ENCODE peak calls at places on chromosomes 3 and 15, in five cellular contexts. One of them, this sample, is unnamed.

GRCh38 chr3:29759443-29760033 is 478.7 kb downstream of the RBMS3 start:
- DNase-seq in right cardiac atrium: peak
- DNase-seq in adipocyte: peak
- DNase-seq in cardiac muscle cell: peak
- DNase-seq in WERI-Rb-1: no peak
- DNase-seq in this sample: peak

GRCh38 chr15:90007089-90007487 is 6.0 kb downstream of the ZNF710 start:
- DNase-seq in right cardiac atrium: no peak
- DNase-seq in adipocyte: no peak
- DNase-seq in cardiac muscle cell: no peak
- DNase-seq in WERI-Rb-1: no peak
- DNase-seq in this sample: no peak

GRCh38 chr15:44087578-44088190 is 107.4 kb downstream of the FRMD5 start:
- DNase-seq in right cardiac atrium: no peak
- DNase-seq in adipocyte: peak
- DNase-seq in cardiac muscle cell: peak
- DNase-seq in WERI-Rb-1: no peak
- DNase-seq in this sample: peak

GRCh38 chr3:138845771-138846173 is 11.0 kb upstream of the PIK3CB start:
- DNase-seq in right cardiac atrium: no peak
- DNase-seq in adipocyte: no peak
- DNase-seq in cardiac muscle cell: peak
- DNase-seq in WERI-Rb-1: no peak
- DNase-seq in this sample: no peak

GRCh38 chr3:73727117-73727802 is 102.5 kb upstream of the PDZRN3 start:
- DNase-seq in right cardiac atrium: peak
- DNase-seq in adipocyte: peak
- DNase-seq in cardiac muscle cell: peak
- DNase-seq in WERI-Rb-1: no peak
- DNase-seq in this sample: peak

GRCh38 chr15:25609371-25609770 is 170.5 kb upstream of the UBE3A start:
- DNase-seq in right cardiac atrium: no peak
- DNase-seq in adipocyte: no peak
- DNase-seq in cardiac muscle cell: no peak
- DNase-seq in WERI-Rb-1: no peak
- DNase-seq in this sample: no peak

GRCh38 chr15:62935300-62936081 is 107.1 kb upstream of the TPM1 start:
- DNase-seq in right cardiac atrium: no peak
- DNase-seq in adipocyte: peak
- DNase-seq in cardiac muscle cell: no peak
- DNase-seq in WERI-Rb-1: no peak
- DNase-seq in this sample: no peak

GRCh38 chr3:139388077-139388476 is 1.4 kb downstream of the COPB2 start:
- DNase-seq in right cardiac atrium: no peak
- DNase-seq in adipocyte: no peak
- DNase-seq in cardiac muscle cell: no peak
- DNase-seq in WERI-Rb-1: no peak
- DNase-seq in this sample: no peak

GRCh38 chr3:46517016-46517770 is 19.4 kb downstream of the RTP3 start:
- DNase-seq in right cardiac atrium: no peak
- DNase-seq in adipocyte: peak
- DNase-seq in cardiac muscle cell: peak
- DNase-seq in WERI-Rb-1: no peak
- DNase-seq in this sample: peak

GRCh38 chr15:49895337-49896223 is 223.5 kb downstream of the ATP8B4 start:
- DNase-seq in right cardiac atrium: no peak
- DNase-seq in adipocyte: peak
- DNase-seq in cardiac muscle cell: peak
- DNase-seq in WERI-Rb-1: no peak
- DNase-seq in this sample: peak

GRCh38 chr15:63367390-63367789 is 14.3 kb downstream of the CA12 start:
- DNase-seq in right cardiac atrium: no peak
- DNase-seq in adipocyte: no peak
- DNase-seq in cardiac muscle cell: no peak
- DNase-seq in WERI-Rb-1: no peak
- DNase-seq in this sample: no peak

GRCh38 chr3:184305577-184305976 is 6.5 kb downstream of the PSMD2 start:
- DNase-seq in right cardiac atrium: no peak
- DNase-seq in adipocyte: no peak
- DNase-seq in cardiac muscle cell: peak
- DNase-seq in WERI-Rb-1: no peak
- DNase-seq in this sample: peak

GRCh38 chr3:61688307-61688695 is 126.9 kb downstream of the PTPRG start:
- DNase-seq in right cardiac atrium: no peak
- DNase-seq in adipocyte: no peak
- DNase-seq in cardiac muscle cell: no peak
- DNase-seq in WERI-Rb-1: peak
- DNase-seq in this sample: no peak

GRCh38 chr3:190495796-190496195 is 18.1 kb upstream of the IL1RAP start:
- DNase-seq in right cardiac atrium: no peak
- DNase-seq in adipocyte: peak
- DNase-seq in cardiac muscle cell: peak
- DNase-seq in WERI-Rb-1: no peak
- DNase-seq in this sample: no peak

GRCh38 chr3:170709046-170709445 is 123.2 kb upstream of the SLC7A14 start:
- DNase-seq in right cardiac atrium: peak
- DNase-seq in adipocyte: peak
- DNase-seq in cardiac muscle cell: peak
- DNase-seq in WERI-Rb-1: no peak
- DNase-seq in this sample: peak

GRCh38 chr3:126913524-126913923 is 69.4 kb upstream of the PLXNA1 start:
- DNase-seq in right cardiac atrium: no peak
- DNase-seq in adipocyte: no peak
- DNase-seq in cardiac muscle cell: no peak
- DNase-seq in WERI-Rb-1: no peak
- DNase-seq in this sample: no peak

GRCh38 chr3:150787741-150788370 is 24.9 kb upstream of the SIAH2 start:
- DNase-seq in right cardiac atrium: peak
- DNase-seq in adipocyte: peak
- DNase-seq in cardiac muscle cell: peak
- DNase-seq in WERI-Rb-1: peak
- DNase-seq in this sample: peak

GRCh38 chr3:54506603-54507002 is 384.3 kb downstream of the CACNA2D3 start:
- DNase-seq in right cardiac atrium: no peak
- DNase-seq in adipocyte: no peak
- DNase-seq in cardiac muscle cell: peak
- DNase-seq in WERI-Rb-1: no peak
- DNase-seq in this sample: peak

GRCh38 chr15:58742424-58743160 is 6.9 kb downstream of the ADAM10 start:
- DNase-seq in right cardiac atrium: no peak
- DNase-seq in adipocyte: no peak
- DNase-seq in cardiac muscle cell: peak
- DNase-seq in WERI-Rb-1: no peak
- DNase-seq in this sample: peak

GRCh38 chr15:101651753-101652097 is 456 bp downstream of the TM2D3 start:
- DNase-seq in right cardiac atrium: no peak
- DNase-seq in adipocyte: no peak
- DNase-seq in cardiac muscle cell: no peak
- DNase-seq in WERI-Rb-1: peak
- DNase-seq in this sample: no peak

GRCh38 chr3:123657578-123657977 is 72.7 kb upstream of the HACD2 start:
- DNase-seq in right cardiac atrium: no peak
- DNase-seq in adipocyte: no peak
- DNase-seq in cardiac muscle cell: no peak
- DNase-seq in WERI-Rb-1: no peak
- DNase-seq in this sample: peak

GRCh38 chr15:80015156-80015555 is 44.2 kb upstream of the BCL2A1 start:
- DNase-seq in right cardiac atrium: no peak
- DNase-seq in adipocyte: no peak
- DNase-seq in cardiac muscle cell: peak
- DNase-seq in WERI-Rb-1: no peak
- DNase-seq in this sample: no peak

GRCh38 chr15:42120285-42120684 is 25.9 kb upstream of the PLA2G4D start:
- DNase-seq in right cardiac atrium: no peak
- DNase-seq in adipocyte: no peak
- DNase-seq in cardiac muscle cell: no peak
- DNase-seq in WERI-Rb-1: no peak
- DNase-seq in this sample: no peak

GRCh38 chr3:65439641-65440040 is 599.1 kb downstream of the MAGI1 start:
- DNase-seq in right cardiac atrium: peak
- DNase-seq in adipocyte: peak
- DNase-seq in cardiac muscle cell: peak
- DNase-seq in WERI-Rb-1: peak
- DNase-seq in this sample: peak

GRCh38 chr3:35666893-35667292 is 27.6 kb downstream of the ARPP21 start:
- DNase-seq in right cardiac atrium: no peak
- DNase-seq in adipocyte: no peak
- DNase-seq in cardiac muscle cell: no peak
- DNase-seq in WERI-Rb-1: no peak
- DNase-seq in this sample: no peak

GRCh38 chr3:159830523-159831151 is 158.0 kb upstream of the IL12A start:
- DNase-seq in right cardiac atrium: no peak
- DNase-seq in adipocyte: peak
- DNase-seq in cardiac muscle cell: no peak
- DNase-seq in WERI-Rb-1: no peak
- DNase-seq in this sample: no peak

GRCh38 chr3:82410366-82410765 is 648.9 kb upstream of the GBE1 start:
- DNase-seq in right cardiac atrium: no peak
- DNase-seq in adipocyte: no peak
- DNase-seq in cardiac muscle cell: no peak
- DNase-seq in WERI-Rb-1: no peak
- DNase-seq in this sample: no peak

DNA sequence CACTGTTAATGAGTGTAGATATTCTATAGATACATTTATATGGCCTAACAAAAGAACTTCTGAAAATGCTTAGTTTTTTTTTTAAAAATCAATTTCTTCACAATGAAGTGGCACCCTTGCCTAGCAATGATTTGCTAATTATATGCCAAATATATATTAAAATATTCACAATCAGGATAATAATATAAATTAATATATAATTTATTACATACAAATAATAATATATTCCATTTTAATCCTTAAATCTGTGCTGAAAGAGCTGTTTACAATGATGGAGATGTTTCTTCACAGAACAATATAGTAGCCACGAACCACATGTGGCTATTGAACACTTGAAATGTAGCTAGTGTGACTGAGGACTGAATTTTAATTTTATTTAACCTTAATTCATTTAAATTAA is 648.4 kb upstream of the GBE1 start:
- DNase-seq in right cardiac atrium: no peak
- DNase-seq in adipocyte: no peak
- DNase-seq in cardiac muscle cell: no peak
- DNase-seq in WERI-Rb-1: no peak
- DNase-seq in this sample: no peak
- H3K4me3 ChIP-seq in right cardiac atrium: no peak
- H3K4me3 ChIP-seq in adipocyte: no peak
- H3K4me3 ChIP-seq in cardiac muscle cell: no peak
- H3K4me3 ChIP-seq in WERI-Rb-1: no peak
- H3K4me3 ChIP-seq in this sample: no peak

DNA sequence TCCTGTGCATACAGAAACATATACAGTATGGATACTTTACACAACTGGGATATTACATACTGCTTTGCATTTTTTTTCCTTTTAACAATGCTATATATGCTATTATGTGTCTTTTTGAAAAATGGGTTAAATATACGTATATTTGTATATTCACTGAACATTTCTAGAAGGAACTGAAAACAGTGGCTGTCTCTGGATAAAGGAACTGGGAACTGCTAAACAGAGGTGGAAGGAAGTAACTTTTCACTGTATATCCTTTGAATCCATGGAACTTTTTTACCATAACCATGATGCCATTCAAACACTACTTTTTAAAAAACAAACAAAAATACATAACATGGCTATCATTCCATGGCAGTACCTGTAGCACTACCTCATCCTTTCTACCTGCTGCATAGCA is 1.8 kb downstream of the MTFMT start:
- DNase-seq in right cardiac atrium: no peak
- DNase-seq in adipocyte: no peak
- DNase-seq in cardiac muscle cell: no peak
- DNase-seq in WERI-Rb-1: no peak
- DNase-seq in this sample: no peak
- H3K4me3 ChIP-seq in right cardiac atrium: no peak
- H3K4me3 ChIP-seq in adipocyte: peak
- H3K4me3 ChIP-seq in cardiac muscle cell: no peak
- H3K4me3 ChIP-seq in WERI-Rb-1: no peak
- H3K4me3 ChIP-seq in this sample: no peak

GRCh38 chr15:47186071-47186470 is 531.2 kb upstream of the SEMA6D start:
- DNase-seq in right cardiac atrium: no peak
- DNase-seq in adipocyte: no peak
- DNase-seq in cardiac muscle cell: no peak
- DNase-seq in WERI-Rb-1: no peak
- DNase-seq in this sample: no peak

GRCh38 chr15:47184405-47185221 is 532.7 kb upstream of the SEMA6D start:
- DNase-seq in right cardiac atrium: peak
- DNase-seq in adipocyte: peak
- DNase-seq in cardiac muscle cell: peak
- DNase-seq in WERI-Rb-1: peak
- DNase-seq in this sample: peak

GRCh38 chr15:47182818-47183217 is 534.5 kb upstream of the SEMA6D start:
- DNase-seq in right cardiac atrium: no peak
- DNase-seq in adipocyte: no peak
- DNase-seq in cardiac muscle cell: no peak
- DNase-seq in WERI-Rb-1: no peak
- DNase-seq in this sample: no peak

GRCh38 chr15:47184003-47184404 is 533.3 kb upstream of the SEMA6D start:
- DNase-seq in right cardiac atrium: peak
- DNase-seq in adipocyte: no peak
- DNase-seq in cardiac muscle cell: no peak
- DNase-seq in WERI-Rb-1: peak
- DNase-seq in this sample: no peak

GRCh38 chr15:47185222-47185800 is 532.0 kb upstream of the SEMA6D start:
- DNase-seq in right cardiac atrium: no peak
- DNase-seq in adipocyte: no peak
- DNase-seq in cardiac muscle cell: peak
- DNase-seq in WERI-Rb-1: peak
- DNase-seq in this sample: no peak
- H3K4me3 ChIP-seq in right cardiac atrium: peak
- H3K4me3 ChIP-seq in adipocyte: peak
- H3K4me3 ChIP-seq in cardiac muscle cell: peak
- H3K4me3 ChIP-seq in WERI-Rb-1: peak
- H3K4me3 ChIP-seq in this sample: peak

GRCh38 chr3:157418104-157418503 is 18.5 kb upstream of the PTX3 start:
- DNase-seq in right cardiac atrium: no peak
- DNase-seq in adipocyte: no peak
- DNase-seq in cardiac muscle cell: no peak
- DNase-seq in WERI-Rb-1: no peak
- DNase-seq in this sample: no peak
- H3K4me3 ChIP-seq in right cardiac atrium: no peak
- H3K4me3 ChIP-seq in adipocyte: no peak
- H3K4me3 ChIP-seq in cardiac muscle cell: no peak
- H3K4me3 ChIP-seq in WERI-Rb-1: no peak
- H3K4me3 ChIP-seq in this sample: no peak

DNA sequence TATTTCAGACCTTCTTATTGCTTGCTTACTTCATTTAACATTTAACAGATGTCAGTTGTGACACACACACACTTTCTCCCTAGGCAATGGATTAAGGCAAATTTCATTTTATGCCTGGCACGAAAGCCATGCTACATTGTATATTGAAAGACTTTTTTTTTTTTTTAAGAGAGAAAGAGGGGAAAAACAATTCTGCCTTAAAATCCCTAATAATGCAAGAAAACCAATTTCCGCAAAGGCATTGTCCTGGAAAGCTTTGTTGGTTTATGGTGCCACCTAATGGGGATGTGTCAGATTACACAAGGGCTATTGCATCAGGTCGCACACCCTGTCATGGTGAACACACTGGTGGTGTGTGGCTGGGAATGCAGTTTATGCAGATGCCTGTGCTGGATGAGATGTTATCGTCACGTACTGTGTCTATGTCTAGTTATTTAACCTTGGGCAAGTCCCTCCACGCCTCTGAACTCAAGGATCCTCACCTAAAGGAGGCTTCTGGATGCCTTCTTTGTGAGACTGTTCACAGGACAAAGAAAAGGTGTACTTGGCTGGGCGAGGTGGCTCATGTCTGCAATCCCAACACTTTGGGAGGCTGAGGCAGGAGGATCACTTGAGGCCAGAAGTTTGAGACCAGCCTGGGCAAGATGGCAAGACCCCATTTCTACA is 37.3 kb upstream of the RFTN1 start:
- DNase-seq in right cardiac atrium: peak
- DNase-seq in adipocyte: peak
- DNase-seq in cardiac muscle cell: peak
- DNase-seq in WERI-Rb-1: peak
- DNase-seq in this sample: peak
- H3K4me3 ChIP-seq in right cardiac atrium: no peak
- H3K4me3 ChIP-seq in adipocyte: peak
- H3K4me3 ChIP-seq in cardiac muscle cell: no peak
- H3K4me3 ChIP-seq in WERI-Rb-1: no peak
- H3K4me3 ChIP-seq in this sample: no peak